ENCODE peak calls at places on chromosomes 5 and 9, in five cellular contexts. One of them, this sample, is unnamed.

GRCh38 chr5:62144395-62145022 is 161.5 kb upstream of the KIF2A start:
- DNase-seq in choroid plexus epithelial cell: no peak
- DNase-seq in NB4: no peak
- DNase-seq in dorsolateral prefrontal cortex: peak; percentile 33
- DNase-seq in astrocyte: peak; percentile 41
- DNase-seq in this sample: no peak

GRCh38 chr5:86232246-86232645 is 385.5 kb upstream of the COX7C start:
- DNase-seq in NB4: no peak
- DNase-seq in astrocyte: no peak
- DNase-seq in choroid plexus epithelial cell: no peak
- DNase-seq in dorsolateral prefrontal cortex: no peak
- DNase-seq in this sample: no peak

GRCh38 chr5:96714951-96715451 is 52.8 kb downstream of the CAST start:
- DNase-seq in NB4: peak; percentile 71
- DNase-seq in astrocyte: peak; percentile 74
- DNase-seq in dorsolateral prefrontal cortex: no peak
- DNase-seq in choroid plexus epithelial cell: peak; percentile 96
- DNase-seq in this sample: peak; percentile 55

GRCh38 chr5:138148811-138149210 is 9.6 kb upstream of the NME5 start:
- DNase-seq in NB4: peak; percentile 43
- DNase-seq in dorsolateral prefrontal cortex: no peak
- DNase-seq in choroid plexus epithelial cell: peak; percentile 61
- DNase-seq in astrocyte: peak; percentile 63
- DNase-seq in this sample: no peak

GRCh38 chr5:178464431-178465048 is 125.7 kb downstream of the COL23A1 start:
- DNase-seq in choroid plexus epithelial cell: no peak
- DNase-seq in astrocyte: no peak
- DNase-seq in dorsolateral prefrontal cortex: no peak
- DNase-seq in NB4: no peak
- DNase-seq in this sample: no peak

GRCh38 chr9:12719431-12719830 is 26.2 kb downstream of the TYRP1 start:
- DNase-seq in NB4: peak; percentile 41
- DNase-seq in choroid plexus epithelial cell: peak; percentile 73
- DNase-seq in dorsolateral prefrontal cortex: no peak
- DNase-seq in astrocyte: peak; percentile 42
- DNase-seq in this sample: no peak

GRCh38 chr9:93013856-93014582 is 44.5 kb upstream of the SUSD3 start:
- DNase-seq in astrocyte: no peak
- DNase-seq in NB4: no peak
- DNase-seq in choroid plexus epithelial cell: peak; percentile 8
- DNase-seq in dorsolateral prefrontal cortex: peak; percentile 5
- DNase-seq in this sample: no peak

GRCh38 chr5:82222597-82223574 is 55.3 kb downstream of the RPS23 start:
- DNase-seq in choroid plexus epithelial cell: peak; percentile 29
- DNase-seq in NB4: no peak
- DNase-seq in astrocyte: peak; percentile 44
- DNase-seq in dorsolateral prefrontal cortex: no peak
- DNase-seq in this sample: no peak

GRCh38 chr9:126534431-126535186 is 79.1 kb upstream of the LMX1B start:
- DNase-seq in choroid plexus epithelial cell: no peak
- DNase-seq in astrocyte: no peak
- DNase-seq in dorsolateral prefrontal cortex: no peak
- DNase-seq in NB4: no peak
- DNase-seq in this sample: no peak

GRCh38 chr5:5018560-5018935 is 121.6 kb upstream of the ADAMTS16 start:
- DNase-seq in choroid plexus epithelial cell: no peak
- DNase-seq in dorsolateral prefrontal cortex: no peak
- DNase-seq in astrocyte: peak; percentile 73
- DNase-seq in NB4: no peak
- DNase-seq in this sample: no peak

GRCh38 chr9:116605060-116605459 is 82.0 kb upstream of the TRIM32 start:
- DNase-seq in choroid plexus epithelial cell: no peak
- DNase-seq in dorsolateral prefrontal cortex: peak; percentile 12
- DNase-seq in NB4: no peak
- DNase-seq in astrocyte: no peak
- DNase-seq in this sample: no peak

GRCh38 chr9:131270171-131271015 is 5.9 kb downstream of the FAM78A start:
- DNase-seq in NB4: peak; percentile 98
- DNase-seq in dorsolateral prefrontal cortex: no peak
- DNase-seq in choroid plexus epithelial cell: no peak
- DNase-seq in astrocyte: no peak
- DNase-seq in this sample: peak; percentile 69

GRCh38 chr9:28234899-28235277 is 661.6 kb upstream of the C9orf72 start:
- DNase-seq in choroid plexus epithelial cell: peak; percentile 81
- DNase-seq in dorsolateral prefrontal cortex: no peak
- DNase-seq in astrocyte: peak; percentile 79
- DNase-seq in NB4: peak; percentile 17
- DNase-seq in this sample: no peak

GRCh38 chr9:114371986-114372917 is 15.5 kb downstream of the AKNA start:
- DNase-seq in NB4: peak; percentile 83
- DNase-seq in dorsolateral prefrontal cortex: no peak
- DNase-seq in astrocyte: peak; percentile 20
- DNase-seq in choroid plexus epithelial cell: no peak
- DNase-seq in this sample: peak; percentile 76

GRCh38 chr9:34580358-34580757 is 9.2 kb downstream of the CNTFR start:
- DNase-seq in NB4: no peak
- DNase-seq in dorsolateral prefrontal cortex: no peak
- DNase-seq in choroid plexus epithelial cell: no peak
- DNase-seq in astrocyte: no peak
- DNase-seq in this sample: no peak

GRCh38 chr5:159912033-159912800 is 4.1 kb upstream of the ADRA1B start:
- DNase-seq in astrocyte: peak; percentile 82
- DNase-seq in NB4: no peak
- DNase-seq in choroid plexus epithelial cell: peak; percentile 90
- DNase-seq in dorsolateral prefrontal cortex: no peak
- DNase-seq in this sample: peak; percentile 48

GRCh38 chr5:53923969-53924876 is 363.8 kb downstream of the NDUFS4 start:
- DNase-seq in NB4: no peak
- DNase-seq in choroid plexus epithelial cell: peak; percentile 30
- DNase-seq in dorsolateral prefrontal cortex: no peak
- DNase-seq in astrocyte: peak; percentile 22
- DNase-seq in this sample: peak; percentile 29

GRCh38 chr5:52709171-52709925 is 78.4 kb upstream of the ITGA1 start:
- DNase-seq in dorsolateral prefrontal cortex: no peak
- DNase-seq in choroid plexus epithelial cell: peak; percentile 90
- DNase-seq in NB4: peak; percentile 76
- DNase-seq in astrocyte: peak; percentile 60
- DNase-seq in this sample: no peak

GRCh38 chr5:178162481-178162880 is 8.8 kb upstream of the NHP2 start:
- DNase-seq in choroid plexus epithelial cell: no peak
- DNase-seq in astrocyte: no peak
- DNase-seq in dorsolateral prefrontal cortex: no peak
- DNase-seq in NB4: no peak
- DNase-seq in this sample: no peak

GRCh38 chr5:135069016-135069770 is 35.2 kb upstream of the PITX1 start:
- DNase-seq in astrocyte: no peak
- DNase-seq in choroid plexus epithelial cell: no peak
- DNase-seq in dorsolateral prefrontal cortex: no peak
- DNase-seq in NB4: no peak
- DNase-seq in this sample: no peak

GRCh38 chr9:128554155-128554862 is 1.9 kb downstream of the SPTAN1 start:
- DNase-seq in dorsolateral prefrontal cortex: peak; percentile 52
- DNase-seq in astrocyte: peak; percentile 94
- DNase-seq in choroid plexus epithelial cell: peak; percentile 96
- DNase-seq in NB4: peak; percentile 46
- DNase-seq in this sample: peak; percentile 72
- H3K4me3 ChIP-seq in dorsolateral prefrontal cortex: peak overlapping the region; percentile 93
- H3K4me3 ChIP-seq in astrocyte: peak overlapping the region; percentile 92
- H3K4me3 ChIP-seq in choroid plexus epithelial cell: peak overlapping the region; percentile 87
- H3K4me3 ChIP-seq in NB4: peak overlapping the region; percentile 10
- H3K4me3 ChIP-seq in this sample: peak overlapping the region; percentile 71

GRCh38 chr9:89311346-89312153 is 555 bp downstream of the CKS2 start:
- DNase-seq in NB4: peak; percentile 15
- DNase-seq in dorsolateral prefrontal cortex: no peak
- DNase-seq in choroid plexus epithelial cell: peak; percentile 20
- DNase-seq in astrocyte: no peak
- DNase-seq in this sample: no peak

GRCh38 chr9:89309608-89310485 is 1.1 kb upstream of the CKS2 start:
- DNase-seq in dorsolateral prefrontal cortex: no peak
- DNase-seq in NB4: peak; percentile 30
- DNase-seq in astrocyte: no peak
- DNase-seq in choroid plexus epithelial cell: peak; percentile 14
- DNase-seq in this sample: no peak

GRCh38 chr9:89309166-89309565 is 1.8 kb upstream of the CKS2 start:
- DNase-seq in NB4: no peak
- DNase-seq in choroid plexus epithelial cell: peak; percentile 16
- DNase-seq in astrocyte: no peak
- DNase-seq in dorsolateral prefrontal cortex: no peak
- DNase-seq in this sample: no peak

GRCh38 chr9:89312154-89312616 is 1.2 kb downstream of the CKS2 start:
- DNase-seq in astrocyte: no peak
- DNase-seq in NB4: peak; percentile 57
- DNase-seq in choroid plexus epithelial cell: peak; percentile 25
- DNase-seq in dorsolateral prefrontal cortex: no peak
- DNase-seq in this sample: no peak

GRCh38 chr9:89310486-89311345 is at the start of gene CKS2:
- DNase-seq in astrocyte: peak; percentile 99
- DNase-seq in choroid plexus epithelial cell: peak; percentile 100
- DNase-seq in dorsolateral prefrontal cortex: peak; percentile 99
- DNase-seq in NB4: peak; percentile 100
- DNase-seq in this sample: peak; percentile 100
- TF ChIP-seq CTCF in astrocyte: no peak
- TF ChIP-seq CTCF in choroid plexus epithelial cell: no peak
- TF ChIP-seq CTCF in dorsolateral prefrontal cortex: no peak
- TF ChIP-seq CTCF in NB4: no peak
- TF ChIP-seq CTCF in this sample: no peak

DNA sequence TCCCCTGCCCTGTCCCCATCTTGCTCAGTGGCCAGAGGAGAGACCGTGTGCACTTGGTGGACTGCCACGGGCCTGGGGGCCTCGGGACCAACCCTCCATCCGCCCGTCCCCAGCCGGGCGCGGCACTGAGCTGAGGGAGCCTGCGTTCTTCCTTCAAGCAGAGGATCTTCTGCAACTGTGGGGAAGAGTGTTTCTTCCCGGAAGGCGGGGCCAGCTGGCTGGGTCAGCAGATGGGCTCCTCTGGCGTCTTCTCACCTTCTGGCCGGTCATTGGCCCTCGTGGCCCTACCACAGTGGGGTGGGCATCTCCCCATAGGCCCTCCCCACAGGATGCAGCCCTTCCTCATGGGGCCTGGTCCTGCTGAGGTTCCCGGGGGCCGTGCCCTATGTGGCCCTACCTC is 17.4 kb downstream of the RXRA start:
- DNase-seq in NB4: no peak
- DNase-seq in astrocyte: no peak
- DNase-seq in dorsolateral prefrontal cortex: no peak
- DNase-seq in choroid plexus epithelial cell: no peak
- DNase-seq in this sample: no peak
- H3K4me3 ChIP-seq in NB4: no peak overlapping the region
- H3K4me3 ChIP-seq in astrocyte: no peak overlapping the region
- H3K4me3 ChIP-seq in dorsolateral prefrontal cortex: no peak overlapping the region
- H3K4me3 ChIP-seq in choroid plexus epithelial cell: no peak overlapping the region
- H3K4me3 ChIP-seq in this sample: no peak overlapping the region

GRCh38 chr5:140737486-140737885 is 37.2 kb downstream of the ZMAT2 start:
- DNase-seq in choroid plexus epithelial cell: no peak
- DNase-seq in astrocyte: no peak
- DNase-seq in dorsolateral prefrontal cortex: no peak
- DNase-seq in NB4: no peak
- DNase-seq in this sample: no peak

GRCh38 chr5:140734354-140734753 is 34.1 kb downstream of the ZMAT2 start:
- DNase-seq in dorsolateral prefrontal cortex: no peak
- DNase-seq in astrocyte: no peak
- DNase-seq in choroid plexus epithelial cell: peak; percentile 28
- DNase-seq in NB4: no peak
- DNase-seq in this sample: no peak
- TF ChIP-seq CTCF in dorsolateral prefrontal cortex: no peak
- TF ChIP-seq CTCF in astrocyte: no peak
- TF ChIP-seq CTCF in choroid plexus epithelial cell: peak; percentile 34
- TF ChIP-seq CTCF in NB4: no peak
- TF ChIP-seq CTCF in this sample: peak; percentile 39

GRCh38 chr5:93252165-93252564 is 328.9 kb downstream of the NR2F1-AS1 start:
- DNase-seq in choroid plexus epithelial cell: peak; percentile 43
- DNase-seq in astrocyte: no peak
- DNase-seq in dorsolateral prefrontal cortex: no peak
- DNase-seq in NB4: no peak
- DNase-seq in this sample: no peak

GRCh38 chr5:93250431-93250830 is 330.6 kb downstream of the NR2F1-AS1 start:
- DNase-seq in NB4: no peak
- DNase-seq in choroid plexus epithelial cell: peak; percentile 74
- DNase-seq in astrocyte: peak; percentile 17
- DNase-seq in dorsolateral prefrontal cortex: no peak
- DNase-seq in this sample: no peak

GRCh38 chr5:93247126-93247525 is 333.9 kb downstream of the NR2F1-AS1 start:
- DNase-seq in NB4: no peak
- DNase-seq in choroid plexus epithelial cell: peak; percentile 45
- DNase-seq in astrocyte: no peak
- DNase-seq in dorsolateral prefrontal cortex: no peak
- DNase-seq in this sample: no peak

GRCh38 chr5:93249651-93250289 is 331.2 kb downstream of the NR2F1-AS1 start:
- DNase-seq in dorsolateral prefrontal cortex: no peak
- DNase-seq in NB4: no peak
- DNase-seq in astrocyte: peak; percentile 84
- DNase-seq in choroid plexus epithelial cell: peak; percentile 64
- DNase-seq in this sample: no peak

DNA sequence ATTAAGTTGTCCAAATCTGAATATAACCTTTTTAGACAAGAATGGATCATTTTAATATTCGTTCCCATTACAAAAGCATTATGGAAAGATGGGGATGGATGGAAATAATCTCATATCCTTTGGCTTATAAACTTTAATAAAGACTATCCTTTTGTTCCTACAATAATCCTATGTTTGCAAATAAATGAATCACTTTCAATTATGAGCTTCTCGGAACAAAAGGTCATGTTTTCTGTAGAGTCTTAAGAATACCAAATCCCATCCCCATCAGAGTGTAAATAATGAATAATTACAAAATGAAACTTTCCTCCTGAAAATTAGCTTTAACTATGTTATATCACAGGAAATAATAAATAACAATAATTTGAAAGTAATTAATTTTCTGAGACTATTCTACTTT is 329.7 kb downstream of the NR2F1-AS1 start:
- DNase-seq in astrocyte: no peak
- DNase-seq in dorsolateral prefrontal cortex: no peak
- DNase-seq in NB4: no peak
- DNase-seq in choroid plexus epithelial cell: no peak
- DNase-seq in this sample: no peak
- H3K4me3 ChIP-seq in astrocyte: no peak overlapping the region
- H3K4me3 ChIP-seq in dorsolateral prefrontal cortex: no peak overlapping the region
- H3K4me3 ChIP-seq in NB4: no peak overlapping the region
- H3K4me3 ChIP-seq in choroid plexus epithelial cell: no peak overlapping the region
- H3K4me3 ChIP-seq in this sample: no peak overlapping the region

GRCh38 chr9:16028516-16028915 is 475.7 kb downstream of the CCDC171 start:
- DNase-seq in dorsolateral prefrontal cortex: no peak
- DNase-seq in choroid plexus epithelial cell: peak; percentile 55
- DNase-seq in astrocyte: no peak
- DNase-seq in NB4: no peak
- DNase-seq in this sample: no peak
- TF ChIP-seq CTCF in dorsolateral prefrontal cortex: no peak
- TF ChIP-seq CTCF in choroid plexus epithelial cell: peak; percentile 25
- TF ChIP-seq CTCF in astrocyte: no peak
- TF ChIP-seq CTCF in NB4: no peak
- TF ChIP-seq CTCF in this sample: no peak

GRCh38 chr5:37198842-37199241 is 50.3 kb downstream of the CPLANE1 start:
- DNase-seq in dorsolateral prefrontal cortex: no peak
- DNase-seq in NB4: peak; percentile 38
- DNase-seq in choroid plexus epithelial cell: peak; percentile 50
- DNase-seq in astrocyte: no peak
- DNase-seq in this sample: no peak

GRCh38 chr5:37198066-37198465 is 51.1 kb downstream of the CPLANE1 start:
- DNase-seq in dorsolateral prefrontal cortex: no peak
- DNase-seq in choroid plexus epithelial cell: no peak
- DNase-seq in NB4: no peak
- DNase-seq in astrocyte: no peak
- DNase-seq in this sample: no peak

GRCh38 chr5:37197340-37198050 is 51.7 kb downstream of the CPLANE1 start:
- DNase-seq in choroid plexus epithelial cell: peak; percentile 58
- DNase-seq in NB4: peak; percentile 54
- DNase-seq in dorsolateral prefrontal cortex: no peak
- DNase-seq in astrocyte: no peak
- DNase-seq in this sample: no peak
- H3K4me3 ChIP-seq in choroid plexus epithelial cell: no peak overlapping the region
- H3K4me3 ChIP-seq in NB4: peak overlapping the region; percentile 23
- H3K4me3 ChIP-seq in dorsolateral prefrontal cortex: no peak overlapping the region
- H3K4me3 ChIP-seq in astrocyte: no peak overlapping the region
- H3K4me3 ChIP-seq in this sample: no peak overlapping the region

This sample was measured in uterus.